ENCODE peak calls at places on chromosomes 6 and 20, in ten cellular contexts. U, Z, X, H, C, V, Q, O, M and P are unnamed samples.

GRCh38 chr6:52262620-52263344 is 18.5 kb upstream of the IL17F start:
- DNase-seq in U (no peak), Z (no peak), X (no peak), H (no peak), C (no peak), V (no peak), Q (no peak), O (no peak), M (no peak), P (no peak)

GRCh38 chr6:111721677-111722219 is 116.1 kb upstream of the TRAF3IP2 start:
- DNase-seq in U (no peak), Z (peak), X (peak), H (no peak), C (peak), V (peak), Q (peak), O (no peak), M (no peak), P (no peak)

GRCh38 chr6:154164397-154164796 is 125.4 kb downstream of the OPRM1 start:
- DNase-seq in U (no peak), Z (no peak), X (peak), H (peak), C (no peak), V (no peak), Q (peak), O (peak), M (no peak), P (peak)

GRCh38 chr6:44655368-44656342 is 268.1 kb downstream of the CDC5L start:
- DNase-seq in U (peak), Z (peak), X (peak), H (peak), C (peak), V (peak), Q (peak), O (peak), M (peak), P (peak)

GRCh38 chr20:24781061-24781980 is 167.7 kb upstream of the CST7 start:
- DNase-seq in U (no peak), Z (peak), X (peak), H (peak), C (no peak), V (peak), Q (peak), O (peak), M (peak), P (peak)

GRCh38 chr6:25585225-25585624 is 66.8 kb upstream of the SCGN start:
- DNase-seq in U (no peak), Z (no peak), X (no peak), H (no peak), C (no peak), V (no peak), Q (no peak), O (no peak), M (no peak), P (no peak)

GRCh38 chr6:148848915-148849314 is 102.1 kb downstream of the UST start:
- DNase-seq in U (no peak), Z (no peak), X (no peak), H (no peak), C (no peak), V (no peak), Q (no peak), O (no peak), M (no peak), P (no peak)

GRCh38 chr6:138682722-138683521 is 90.6 kb upstream of the CCDC28A start:
- DNase-seq in U (no peak), Z (no peak), X (peak), H (no peak), C (no peak), V (peak), Q (peak), O (no peak), M (no peak), P (no peak)

GRCh38 chr6:20791074-20791473 is 256.8 kb downstream of the CDKAL1 start:
- DNase-seq in U (peak), Z (no peak), X (no peak), H (no peak), C (no peak), V (no peak), Q (no peak), O (no peak), M (no peak), P (no peak)

GRCh38 chr20:9617062-9617461 is 102.7 kb downstream of the LAMP5 start:
- DNase-seq in U (no peak), Z (peak), X (peak), H (peak), C (no peak), V (peak), Q (peak), O (no peak), M (peak), P (no peak)

GRCh38 chr6:90428514-90428913 is 131.9 kb upstream of the BACH2 start:
- DNase-seq in U (no peak), Z (no peak), X (no peak), H (no peak), C (no peak), V (no peak), Q (no peak), O (no peak), M (no peak), P (no peak)

GRCh38 chr6:45710304-45710821 is 305.3 kb downstream of the CLIC5 start:
- DNase-seq in U (peak), Z (no peak), X (peak), H (no peak), C (no peak), V (peak), Q (peak), O (no peak), M (no peak), P (no peak)

GRCh38 chr6:130578713-130579112 is 212.9 kb downstream of the TMEM200A start:
- DNase-seq in U (no peak), Z (no peak), X (no peak), H (no peak), C (no peak), V (no peak), Q (no peak), O (no peak), M (no peak), P (no peak)

GRCh38 chr6:45791600-45792168 is 224.0 kb downstream of the CLIC5 start:
- DNase-seq in U (no peak), Z (no peak), X (peak), H (peak), C (no peak), V (peak), Q (peak), O (no peak), M (no peak), P (no peak)

GRCh38 chr6:127606131-127606562 is 29.2 kb downstream of the C6orf58 start:
- DNase-seq in U (no peak), Z (peak), X (peak), H (peak), C (no peak), V (peak), Q (peak), O (no peak), M (peak), P (no peak)

GRCh38 chr6:64996301-64996700 is 710.7 kb downstream of the EYS start:
- DNase-seq in U (no peak), Z (no peak), X (no peak), H (peak), C (no peak), V (no peak), Q (no peak), O (no peak), M (no peak), P (no peak)

GRCh38 chr6:161922631-161923119 is 648.8 kb upstream of the AGPAT4 start:
- DNase-seq in U (no peak), Z (peak), X (peak), H (peak), C (no peak), V (no peak), Q (peak), O (no peak), M (peak), P (no peak)

GRCh38 chr20:50278377-50278683 is 87.7 kb downstream of the CEBPB start:
- DNase-seq in U (no peak), Z (no peak), X (no peak), H (no peak), C (no peak), V (no peak), Q (no peak), O (no peak), M (no peak), P (no peak)

GRCh38 chr6:46626228-46626909 is 26.2 kb downstream of the CYP39A1 start:
- DNase-seq in U (peak), Z (no peak), X (peak), H (peak), C (peak), V (peak), Q (peak), O (no peak), M (peak), P (no peak)